ENCODE peak calls at places on chromosome 3, in four cellular contexts. J is GM12865; V is stimulated activated CD4-positive, alpha-beta T cell treated with anti-CD3 and anti-CD28 coated beads, Interleukin-15, amount 100 ng/mL, for 1 hour; G is omental fat pad. L is an unnamed sample.

GRCh38 chr3:138862924-138863775 is 28.4 kb upstream of the PIK3CB start:
- DNase-seq in J (no peak), V (no peak), G (no peak), L (peak)

GRCh38 chr3:48018841-48019240 is 2.6 kb upstream of the MAP4 start:
- DNase-seq in J (no peak), V (no peak), G (no peak), L (no peak)

GRCh38 chr3:134251731-134252391 is 1.2 kb upstream of the RYK start:
- DNase-seq in J (no peak), V (no peak), G (no peak), L (no peak)

GRCh38 chr3:53350652-53351051 is 3.3 kb upstream of the DCP1A start:
- DNase-seq in J (peak), V (no peak), G (no peak), L (no peak)

GRCh38 chr3:168655591-168655990 is 559.9 kb upstream of the GOLIM4 start:
- DNase-seq in J (no peak), V (no peak), G (no peak), L (no peak)

GRCh38 chr3:9690451-9691450 is 12.9 kb upstream of the CPNE9 start:
- DNase-seq in J (peak), V (no peak), G (no peak), L (no peak)

GRCh38 chr3:54580453-54580852 is 347.4 kb downstream of the LRTM1 start:
- DNase-seq in J (no peak), V (no peak), G (no peak), L (no peak)

GRCh38 chr3:116140100-116140689 is 305.1 kb downstream of the LSAMP start:
- DNase-seq in J (peak), V (no peak), G (no peak), L (no peak)

GRCh38 chr3:25582242-25582641 is 82.5 kb downstream of the TOP2B start:
- DNase-seq in J (no peak), V (no peak), G (no peak), L (no peak)

GRCh38 chr3:195096484-195097330 is 174.3 kb downstream of the XXYLT1 start:
- DNase-seq in J (no peak), V (no peak), G (no peak), L (peak)

GRCh38 chr3:78887608-78888011 is 880.2 kb downstream of the ROBO1 start:
- DNase-seq in J (peak), V (no peak), G (no peak), L (no peak)

GRCh38 chr3:24605511-24605910 is 110.9 kb upstream of the THRB start:
- DNase-seq in J (no peak), V (no peak), G (no peak), L (no peak)

GRCh38 chr3:47404420-47404819 is 23.6 kb downstream of the PTPN23 start:
- DNase-seq in J (no peak), V (no peak), G (no peak), L (no peak)

GRCh38 chr3:136728918-136729317 is 23.3 kb downstream of the STAG1 start:
- DNase-seq in J (no peak), V (no peak), G (no peak), L (no peak)

GRCh38 chr3:116440196-116440595 is 5.1 kb downstream of the LSAMP start:
- DNase-seq in J (no peak), V (no peak), G (no peak), L (no peak)

GRCh38 chr3:39990532-39990931 is 181.1 kb downstream of the MYRIP start:
- DNase-seq in J (peak), V (no peak), G (no peak), L (no peak)

GRCh38 chr3:59425371-59425770 is 375.5 kb upstream of the CFAP20DC start:
- DNase-seq in J (no peak), V (no peak), G (no peak), L (no peak)

GRCh38 chr3:181103605-181104004 is 114.1 kb upstream of the DNAJC19 start:
- DNase-seq in J (peak), V (no peak), G (no peak), L (no peak)

GRCh38 chr3:101928890-101929289 is 79.6 kb downstream of the NFKBIZ start:
- DNase-seq in J (no peak), V (no peak), G (no peak), L (no peak)

GRCh38 chr3:57796261-57796660 is 40.2 kb downstream of the SLMAP start:
- DNase-seq in J (no peak), V (no peak), G (no peak), L (no peak)

GRCh38 chr3:41846850-41847249 is 115.1 kb downstream of the ULK4 start:
- DNase-seq in J (peak), V (no peak), G (no peak), L (no peak)

GRCh38 chr3:99394831-99395733 is 243.3 kb upstream of the COL8A1 start:
- DNase-seq in J (no peak), V (no peak), G (no peak), L (no peak)

GRCh38 chr3:131007782-131008181 is 18.8 kb downstream of the ASTE1 start:
- DNase-seq in J (no peak), V (no peak), G (no peak), L (no peak)

GRCh38 chr3:86801921-86802320 is 189.0 kb downstream of the VGLL3 start:
- DNase-seq in J (no peak), V (no peak), G (no peak), L (no peak)

GRCh38 chr3:87145553-87145952 is 81.6 kb upstream of the CHMP2B start:
- DNase-seq in J (peak), V (no peak), G (no peak), L (no peak)

GRCh38 chr3:112814256-112814655 is 32.4 kb downstream of the CD200R1L start:
- DNase-seq in J (peak), V (no peak), G (no peak), L (no peak)

GRCh38 chr3:180633722-180634121 is 31.8 kb downstream of the TTC14 start:
- DNase-seq in J (peak), V (no peak), G (no peak), L (no peak)

GRCh38 chr3:63395960-63396359 is 117.9 kb downstream of the SYNPR start:
- DNase-seq in J (no peak), V (no peak), G (no peak), L (no peak)

GRCh38 chr3:175270199-175270837 is 411.2 kb downstream of the NAALADL2 start:
- DNase-seq in J (no peak), V (no peak), G (no peak), L (no peak)

L was measured in breast epithelium.